ENCODE peak calls at places on chromosomes 12 and 14, in nine cellular contexts. Y is left ventricle myocardium inferior, E is choroid plexus epithelial cell, G is neural crest cell, Z is HL-60, S is BE2C, L is uterus, K is HFFc6, Q is keratinocyte. F is an unnamed sample.
A peak's percentile ranks its signal among the peaks of the same experiment; 100 is the strongest.

GRCh38 chr12:113825705-113826104 is 140.4 kb downstream of the RBM19 start:
- DNase-seq in Z (no peak), E (no peak), Y (no peak), K (no peak), G (no peak), L (no peak), Q (no peak), S (no peak), F (no peak)

GRCh38 chr14:32217301-32217700 is 14.2 kb upstream of the RNU6-8 start:
- DNase-seq in S (peak; percentile 36), Y (no peak), G (no peak), K (no peak), E (no peak), Q (no peak), Z (no peak), L (no peak), F (no peak)

GRCh38 chr12:19151298-19151697 is 21.8 kb downstream of the PLEKHA5 start:
- DNase-seq in L (no peak), Y (no peak), K (no peak), Z (no peak), G (no peak), E (no peak), S (no peak), Q (no peak), F (no peak)

GRCh38 chr12:114726092-114726710 is 42.2 kb upstream of the TBX3 start:
- DNase-seq in S (peak; percentile 49), Y (peak; percentile 79), Z (no peak), L (no peak), G (no peak), E (no peak), Q (no peak), K (no peak), F (no peak)

GRCh38 chr14:31479026-31479425 is 8.8 kb downstream of the GPR33 start:
- DNase-seq in E (no peak), L (no peak), K (no peak), Z (no peak), S (no peak), G (no peak), Q (no peak), Y (no peak), F (no peak)

GRCh38 chr12:71135812-71136176 is 22.0 kb downstream of the TSPAN8 start:
- DNase-seq in E (peak; percentile 71), S (no peak), Z (no peak), Q (no peak), K (no peak), G (no peak), L (no peak), Y (no peak), F (no peak)

GRCh38 chr12:67590122-67590795 is 58.3 kb upstream of the DYRK2 start:
- DNase-seq in K (no peak), G (no peak), S (peak; percentile 10), L (no peak), Z (no peak), Q (no peak), Y (no peak), E (no peak), F (no peak)

GRCh38 chr12:104677441-104678089 is 220.8 kb downstream of the CHST11 start:
- DNase-seq in Z (no peak), L (no peak), G (no peak), Y (no peak), E (no peak), Q (peak; percentile 13), S (no peak), K (no peak), F (no peak)

GRCh38 chr14:71250347-71250746 is 343.1 kb downstream of the PCNX1 start:
- DNase-seq in Q (no peak), E (no peak), Z (no peak), K (no peak), Y (no peak), S (no peak), L (no peak), G (no peak), F (no peak)

GRCh38 chr14:99057684-99058083 is 214.3 kb downstream of the BCL11B start:
- DNase-seq in Q (no peak), Y (no peak), E (no peak), Z (no peak), L (no peak), G (no peak), K (no peak), S (no peak), F (no peak)

GRCh38 chr14:98791661-98792060 is 480.3 kb downstream of the BCL11B start:
- DNase-seq in E (no peak), Q (no peak), L (no peak), S (no peak), G (no peak), Y (no peak), K (no peak), Z (no peak), F (no peak)

GRCh38 chr14:40623641-40624040 is 983.0 kb upstream of the LRFN5 start:
- DNase-seq in S (no peak), Q (no peak), E (no peak), Y (no peak), Z (no peak), G (no peak), L (no peak), K (no peak), F (no peak)

GRCh38 chr14:38255673-38256357 is at the start of gene CLEC14A:
- DNase-seq in Z (no peak), L (no peak), G (peak; percentile 23), K (no peak), Y (peak; percentile 84), Q (no peak), S (no peak), E (peak; percentile 45), F (peak; percentile 68)

GRCh38 chr14:89276424-89276975 is 140.5 kb downstream of the FOXN3 start:
- DNase-seq in S (no peak), K (no peak), G (no peak), E (peak; percentile 91), Z (no peak), Y (no peak), L (no peak), Q (no peak), F (no peak)

GRCh38 chr14:59296508-59296907 is 108.0 kb downstream of the DAAM1 start:
- DNase-seq in S (no peak), Q (no peak), G (no peak), E (no peak), Z (no peak), Y (no peak), L (no peak), K (no peak), F (no peak)

GRCh38 chr12:40622246-40622838 is 69.9 kb upstream of the CNTN1 start:
- DNase-seq in S (peak; percentile 61), Y (no peak), Q (no peak), L (peak; percentile 23), Z (peak; percentile 10), K (peak; percentile 1), E (peak; percentile 77), G (peak; percentile 51), F (no peak)

GRCh38 chr12:53568428-53569173 is 57.6 kb downstream of the ATF7 start:
- DNase-seq in L (no peak), E (no peak), Q (no peak), G (no peak), S (no peak), K (no peak), Y (no peak), Z (no peak), F (no peak)

GRCh38 chr14:24443053-24443683 is 592 bp upstream of the SDR39U1 start:
- DNase-seq in Q (no peak), S (no peak), L (no peak), E (no peak), K (no peak), Z (no peak), G (no peak), Y (no peak), F (no peak)
- TF ChIP-seq CTCF in Q (no peak), S (no peak), L (no peak), E (no peak), K (no peak), Z (no peak), G (no peak), Y (no peak), F (no peak)

GRCh38 chr12:76878045-76878898 is 547 bp downstream of the CSRP2 start:
- DNase-seq in E (peak; percentile 20), Q (no peak), Z (no peak), S (peak; percentile 41), G (peak; percentile 34), K (no peak), L (peak; percentile 27), Y (no peak), F (no peak)
- TF ChIP-seq CTCF in E (peak; percentile 20), Q (no peak), Z (no peak), S (peak; percentile 29), G (peak; percentile 55), K (peak; percentile 51), L (no peak), Y (no peak), F (peak; percentile 58)

GRCh38 chr12:6753772-6754356 is 923 bp upstream of the MLF2 start:
- DNase-seq in L (no peak), Y (no peak), K (no peak), Z (no peak), G (no peak), S (no peak), E (no peak), Q (no peak), F (no peak)
- TF ChIP-seq CTCF in L (no peak), Y (peak; percentile 98), K (peak; percentile 98), Z (peak; percentile 93), G (no peak), S (no peak), E (peak; percentile 96), Q (no peak), F (peak; percentile 98)

DNA sequence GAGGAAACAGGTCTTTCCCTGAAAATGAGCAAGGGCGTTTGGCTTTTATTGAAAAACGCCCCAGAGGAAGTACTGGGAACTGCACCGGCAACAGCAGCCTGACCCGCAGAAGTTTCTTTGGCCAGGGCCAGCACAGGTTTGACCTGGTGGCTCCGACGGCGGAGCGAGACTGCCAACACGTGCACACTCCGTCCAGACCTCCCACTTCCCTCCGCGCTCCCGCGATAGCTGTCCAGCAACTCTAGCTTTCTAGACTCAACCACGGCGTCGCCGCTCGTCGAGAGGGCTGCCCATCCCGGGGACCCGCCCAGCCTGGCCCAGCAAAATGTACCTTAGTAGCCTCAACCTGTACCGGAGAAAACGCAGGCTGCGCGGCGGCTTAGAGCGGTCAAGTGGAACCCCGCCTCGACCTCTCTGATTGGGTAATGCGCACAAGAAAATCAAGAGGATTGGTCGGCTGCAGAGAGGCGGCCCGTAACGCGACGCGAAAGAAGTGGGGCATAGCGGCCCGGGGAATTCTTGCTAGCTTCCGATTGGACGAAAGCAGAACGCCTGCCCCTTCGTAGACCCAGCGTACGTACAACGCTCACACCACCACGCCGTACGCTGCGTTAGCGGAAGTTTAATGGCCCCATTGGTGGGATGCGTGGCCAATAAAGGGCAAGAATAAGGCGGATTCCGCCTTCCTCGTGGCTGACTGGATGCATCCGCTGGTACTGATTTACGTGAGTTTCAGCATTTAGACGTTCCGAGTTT is at the start of gene WDR89:
- DNase-seq in G (peak; percentile 86), Z (peak; percentile 99), Y (peak; percentile 96), Q (peak; percentile 93), E (peak; percentile 100), K (peak; percentile 99), S (peak; percentile 97), L (peak; percentile 98), F (peak; percentile 99)
- TF ChIP-seq CTCF in G (peak; percentile 83), Z (peak; percentile 63), Y (peak; percentile 79), Q (peak; percentile 53), E (peak; percentile 79), K (peak; percentile 91), S (peak; percentile 83), L (peak; percentile 78), F (peak; percentile 83)

GRCh38 chr12:131091413-131091975 is 137.8 kb downstream of the ADGRD1 start:
- DNase-seq in S (peak; percentile 1), Q (no peak), Z (no peak), G (no peak), Y (no peak), L (peak; percentile 1), E (no peak), K (no peak), F (no peak)
- TF ChIP-seq CTCF in S (no peak), Q (no peak), Z (no peak), G (no peak), Y (no peak), L (no peak), E (no peak), K (no peak), F (no peak)